ENCODE peak calls at places on chromosomes 11 and 22, in four cellular contexts. Q is pancreas, W is tibial artery, Z is thoracic aorta. E is an unnamed sample. For H3K9me3 and H3K4me1, the result is how much of the 10 kb centered on the place peaks cover.

GRCh38 chr11:123194308-123195181 is 503 bp downstream of the CLMP start:
- DNase-seq in Z (no peak), Q (peak), W (peak), E (no peak)

GRCh38 chr11:107785401-107785800 is 73.2 kb downstream of the SLC35F2 start:
- DNase-seq in W (no peak), Q (no peak), Z (no peak), E (no peak)

GRCh38 chr11:124817036-124817435 is 16.8 kb upstream of the MSANTD2 start:
- DNase-seq in Z (no peak), Q (no peak), W (no peak), E (no peak)

GRCh38 chr22:38924197-38924952 is 33.0 kb upstream of the APOBEC3A start:
- DNase-seq in Z (peak), W (peak), Q (peak), E (no peak)

GRCh38 chr11:123841189-123841588 is 35.0 kb upstream of the OR6M1 start:
- DNase-seq in Q (no peak), Z (no peak), W (no peak), E (no peak)

GRCh38 chr22:24950272-24950902 is 2.1 kb upstream of the KIAA1671 start:
- DNase-seq in W (no peak), Z (no peak), Q (no peak), E (no peak)

GRCh38 chr11:18934195-18934808 is 4.9 kb downstream of the MRGPRX1 start:
- DNase-seq in W (no peak), Z (no peak), Q (no peak), E (no peak)

GRCh38 chr11:111018571-111018970 is 227.0 kb upstream of the POU2AF2 start:
- DNase-seq in Z (no peak), Q (no peak), W (no peak), E (no peak)

GRCh38 chr11:105609341-105609781 is 512 bp upstream of the GRIA4 start:
- DNase-seq in W (no peak), Q (peak), Z (no peak), E (no peak)

GRCh38 chr22:18024276-18024939 is at the start of gene MICAL3:
- DNase-seq in Q (peak), Z (no peak), W (peak), E (peak)

GRCh38 chr11:116844722-116845121 is 7.3 kb upstream of the APOA1 start:
- DNase-seq in W (no peak), Q (no peak), Z (no peak), E (no peak)

GRCh38 chr11:15936011-15936410 is 420.3 kb downstream of the SOX6 start:
- DNase-seq in Z (no peak), W (no peak), Q (no peak), E (no peak)

GRCh38 chr11:122751298-122752070 is 86.8 kb upstream of the CRTAM start:
- DNase-seq in Z (no peak), W (no peak), Q (no peak), E (no peak)

GRCh38 chr11:121246769-121247035 is 45.9 kb upstream of the SC5D start:
- DNase-seq in Q (no peak), Z (no peak), W (no peak), E (no peak)

GRCh38 chr22:23772315-23773246 is at the start of gene MMP11:
- DNase-seq in Z (no peak), W (peak), Q (peak), E (peak)

GRCh38 chr22:17638182-17638431 is 450 bp upstream of the BCL2L13 start:
- DNase-seq in Q (no peak), Z (no peak), W (no peak), E (no peak)

GRCh38 chr11:32435511-32435946 is at the start of gene WT1:
- DNase-seq in Q (no peak), W (no peak), Z (no peak), E (no peak)

GRCh38 chr11:40841231-40841630 is 618.2 kb downstream of the LRRC4C start:
- DNase-seq in Q (no peak), Z (no peak), W (no peak), E (no peak)

GRCh38 chr11:4072668-4073285 is 21.8 kb upstream of the RRM1 start:
- DNase-seq in W (no peak), Z (no peak), Q (no peak), E (peak)

GRCh38 chr11:92580931-92581330 is 356.3 kb downstream of the FAT3 start:
- DNase-seq in W (no peak), Z (no peak), Q (no peak), E (no peak)

GRCh38 chr11:113096661-113097060 is 135.4 kb downstream of the NCAM1 start:
- DNase-seq in W (no peak), Q (no peak), Z (no peak), E (no peak)

GRCh38 chr11:1397146-1397861 is 7.6 kb downstream of the BRSK2 start:
- DNase-seq in W (no peak), Z (no peak), Q (no peak), E (no peak)

GRCh38 chr11:126793596-126793995 is 207.0 kb downstream of the KIRREL3 start:
- DNase-seq in Q (no peak), W (no peak), Z (no peak), E (no peak)

GRCh38 chr22:21038405-21038804 is 6.0 kb upstream of the SLC7A4 start:
- DNase-seq in W (no peak), Q (no peak), Z (no peak), E (no peak)

GRCh38 chr11:45171550-45171949 is 25.1 kb downstream of the PRDM11 start:
- DNase-seq in W (peak), Q (no peak), Z (no peak), E (no peak)

GRCh38 chr11:33064033-33064825 is 24.9 kb downstream of the TCP11L1 start:
- DNase-seq in W (no peak), Z (no peak), Q (no peak), E (no peak)

GRCh38 chr11:124108158-124108557 is 7.1 kb upstream of the VWA5A start:
- DNase-seq in W (no peak), Z (no peak), Q (no peak), E (no peak)

GRCh38 chr11:270451-271208 is 7.6 kb upstream of the NLRP6 start:
- DNase-seq in Z (no peak), W (peak), Q (no peak), E (no peak)

GRCh38 chr11:60680455-60681119 is 18.8 kb upstream of the MS4A8 start:
- DNase-seq in W (no peak), Q (no peak), Z (no peak), E (no peak)

GRCh38 chr11:117822031-117822521 is 2.5 kb downstream of the FXYD2 start:
- DNase-seq in Z (no peak), W (no peak), Q (peak), E (peak)

GRCh38 chr11:8002676-8003075 is 15.5 kb downstream of the EIF3F start:
- DNase-seq in W (no peak), Z (no peak), Q (no peak), E (no peak)

GRCh38 chr11:73248526-73249185 is 23.5 kb upstream of the P2RY6 start:
- DNase-seq in Q (no peak), W (peak), Z (no peak), E (no peak)

GRCh38 chr11:123628936-123629683 is 25.3 kb downstream of the SCN3B start:
- DNase-seq in Q (no peak), Z (no peak), W (no peak), E (no peak)

GRCh38 chr11:14449302-14449714 is 50.3 kb downstream of the COPB1 start:
- DNase-seq in Q (no peak), W (no peak), Z (no peak), E (no peak)

GRCh38 chr22:31144223-31144622 is 3.9 kb upstream of the PLA2G3 start:
- DNase-seq in Z (no peak), W (no peak), Q (no peak), E (no peak)

GRCh38 chr22:28016781-28017557 is 97.9 kb upstream of the PITPNB start:
- DNase-seq in Z (no peak), Q (peak), W (peak), E (no peak)

GRCh38 chr22:29480512-29481264 is 670 bp downstream of the NEFH start:
- DNase-seq in Z (no peak), Q (no peak), W (no peak), E (no peak)

GRCh38 chr22:29480262-29480511 is 169 bp downstream of the NEFH start:
- DNase-seq in Z (no peak), Q (no peak), W (no peak), E (no peak)

GRCh38 chr22:29477919-29478318 is 2.1 kb upstream of the NEFH start:
- DNase-seq in Q (no peak), Z (no peak), W (no peak), E (no peak)

GRCh38 chr22:29479417-29480261 is at the start of gene NEFH:
- DNase-seq in Z (no peak), Q (no peak), W (no peak), E (no peak)

DNA sequence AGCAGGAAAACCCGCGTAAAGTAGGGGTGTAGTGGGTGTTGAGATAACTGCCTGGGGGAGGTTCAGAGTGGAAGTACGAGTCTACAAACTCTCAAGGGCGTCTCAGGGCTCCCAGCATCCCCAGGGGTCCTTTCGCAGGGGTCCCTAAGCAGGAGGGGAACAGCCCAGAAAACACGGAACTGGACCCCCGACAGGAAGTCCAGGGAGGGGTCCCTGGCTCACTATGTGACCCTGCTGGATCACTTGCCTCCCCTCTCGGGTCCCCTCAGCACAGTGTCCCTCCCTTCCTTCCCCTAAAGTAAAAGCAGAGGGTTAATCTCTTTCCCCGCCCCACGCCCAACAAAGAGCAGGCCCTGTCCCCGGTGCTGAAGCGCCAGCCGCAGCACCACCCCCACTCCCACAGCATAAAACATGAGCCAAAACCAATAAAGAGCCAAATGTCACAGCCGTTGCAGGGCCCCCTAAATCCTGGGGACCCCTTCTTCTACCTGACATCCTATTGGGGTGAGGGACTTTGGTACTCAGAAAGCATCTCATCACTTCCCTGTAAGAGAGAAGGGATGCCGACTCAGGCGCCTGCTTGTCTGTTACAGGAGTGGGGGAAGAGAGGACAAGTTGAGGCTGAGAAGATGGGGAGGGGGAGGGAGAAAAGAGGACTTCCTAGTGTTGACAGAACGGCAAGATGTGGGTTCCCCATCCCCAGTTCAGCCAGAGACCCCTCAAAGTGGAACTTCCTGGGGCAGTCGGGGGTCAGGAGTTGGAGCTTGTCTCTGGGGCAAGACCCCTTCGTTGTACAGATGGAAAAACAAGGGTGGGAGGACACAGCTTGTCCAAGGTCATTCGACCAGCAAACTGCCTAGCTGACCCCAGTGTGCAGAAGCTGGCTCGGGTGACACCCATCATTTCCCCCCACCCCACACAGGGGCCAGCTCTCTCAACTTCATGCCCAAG is 1.4 kb upstream of the NEFH start:
- DNase-seq in W (no peak), Q (no peak), Z (no peak), E (no peak)
- H3K9me3 ChIP-seq in W (under half), Q (under half), Z (under half), E (under half)

GRCh38 chr22:40204331-40205116 is 26.8 kb downstream of the TNRC6B start:
- DNase-seq in Z (no peak), W (no peak), Q (no peak), E (no peak)
- H3K4me1 ChIP-seq in Z (under half), W (half or more), Q (under half), E (under half)

DNA sequence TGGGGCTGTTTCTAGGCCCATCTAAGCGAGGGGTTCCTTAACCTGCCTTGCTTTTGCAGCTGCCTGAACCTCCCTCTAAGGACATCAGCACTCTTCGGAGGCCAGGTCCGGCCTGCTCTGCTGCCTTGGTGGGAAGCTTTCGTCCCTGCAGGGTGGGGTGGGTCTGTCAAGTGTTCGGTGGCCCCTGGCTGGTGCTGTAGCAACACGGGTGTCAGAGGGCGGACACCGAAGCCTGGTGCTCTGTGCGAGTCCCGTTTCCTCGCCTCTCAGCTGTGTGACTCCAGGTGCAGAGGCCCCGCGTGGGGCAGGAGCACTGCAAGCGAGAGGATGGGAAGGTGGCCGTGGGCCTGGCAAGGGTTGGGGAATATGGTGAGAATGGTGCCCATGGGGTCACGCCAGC is 64.6 kb downstream of the CDKN1C start:
- DNase-seq in W (no peak), Q (peak), Z (no peak), E (no peak)
- H3K9me3 ChIP-seq in W (under half), Q (under half), Z (under half), E (under half)

DNA sequence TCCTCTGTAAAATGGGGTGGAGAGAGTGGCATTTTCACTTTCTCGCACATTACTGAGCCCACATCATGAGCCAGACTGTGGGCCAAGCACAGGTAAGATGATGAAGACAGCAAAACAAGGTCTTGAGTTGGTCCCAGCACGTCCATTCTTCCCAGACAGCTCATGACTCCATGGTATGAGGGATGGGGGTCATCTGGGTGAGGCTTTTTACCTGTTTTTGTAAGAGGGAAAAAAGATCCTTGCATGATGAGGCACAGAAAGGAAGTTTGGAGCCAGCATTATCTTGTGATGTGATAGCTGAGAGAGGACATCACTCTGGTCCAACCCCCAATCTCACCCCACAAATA is 12.8 kb downstream of the LRRC32 start:
- DNase-seq in Z (no peak), Q (no peak), W (peak), E (no peak)
- H3K4me1 ChIP-seq in Z (under half), Q (under half), W (half or more), E (under half)

DNA sequence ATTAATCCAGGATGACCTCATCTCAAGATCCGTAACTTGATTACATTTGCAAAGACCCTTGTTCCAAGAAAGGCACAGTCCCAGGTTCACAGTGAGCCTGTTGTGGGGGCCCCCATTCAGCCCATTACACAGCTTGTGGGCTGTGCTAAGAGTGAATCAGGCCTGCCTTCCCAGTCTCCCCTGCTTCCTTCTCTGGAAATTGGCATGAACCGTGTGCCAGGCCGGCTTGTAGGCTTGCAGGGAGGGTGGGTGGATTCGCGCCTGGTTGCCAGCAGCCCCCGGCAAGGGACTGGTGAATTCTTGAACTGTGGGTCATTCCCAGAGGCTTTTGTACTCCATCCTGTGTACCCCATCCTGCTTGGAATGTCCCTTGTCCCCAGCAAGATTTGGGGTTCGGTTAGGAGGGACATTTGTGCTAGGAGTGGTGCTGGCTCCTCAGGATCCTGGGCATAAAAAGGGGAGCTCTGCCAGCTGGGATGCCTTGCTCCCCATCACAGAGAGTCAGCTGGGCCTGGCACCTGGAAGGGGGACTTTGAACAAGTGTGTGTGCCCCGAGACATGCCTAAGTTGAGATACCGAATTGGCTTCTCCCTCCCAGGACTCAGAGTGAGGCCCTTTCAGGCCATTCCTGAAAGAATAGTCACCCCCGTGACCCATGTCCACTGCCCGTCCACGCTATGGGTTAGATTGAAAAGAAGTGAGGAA is 818.2 kb downstream of the BRD1 start:
- DNase-seq in Z (no peak), Q (no peak), W (no peak), E (no peak)
- H3K9me3 ChIP-seq in Z (under half), Q (under half), W (under half), E (under half)

DNA sequence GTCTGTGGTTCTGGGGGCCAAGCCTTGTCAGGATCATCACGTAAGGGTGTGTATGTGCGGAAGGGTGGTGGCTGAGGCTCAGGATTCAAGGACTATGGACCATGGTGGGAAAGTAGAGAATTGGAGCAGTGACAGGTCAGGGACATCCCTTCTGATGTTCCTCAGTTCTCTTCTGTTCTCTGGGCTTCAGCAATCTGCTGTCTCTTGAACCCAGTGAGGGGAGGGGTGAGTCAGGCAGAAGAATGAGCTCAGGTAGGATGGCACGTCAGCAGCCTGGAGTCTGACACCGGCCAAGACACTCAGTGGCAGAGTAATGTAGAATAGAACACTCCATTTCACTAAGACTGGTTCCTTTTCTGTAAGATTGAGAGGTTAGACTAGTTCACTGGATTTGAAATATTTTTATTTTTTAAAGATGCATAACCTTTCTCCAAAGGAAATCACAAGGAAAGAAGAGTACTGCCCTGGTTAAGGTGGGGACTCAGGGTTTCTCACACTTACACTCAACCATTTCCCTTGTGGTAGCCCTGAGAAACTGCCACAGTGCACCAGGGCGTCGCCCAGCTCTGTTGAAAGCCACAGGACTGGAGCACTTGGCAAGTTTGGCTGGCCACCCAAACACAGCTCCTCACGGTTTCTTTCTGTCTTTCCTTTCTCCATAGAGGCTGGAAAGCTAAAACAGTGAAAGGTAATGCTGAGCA is 23.2 kb upstream of the MICAL2 start:
- DNase-seq in Z (no peak), Q (no peak), W (peak), E (peak)
- H3K4me1 ChIP-seq in Z (under half), Q (under half), W (half or more), E (half or more)

DNA sequence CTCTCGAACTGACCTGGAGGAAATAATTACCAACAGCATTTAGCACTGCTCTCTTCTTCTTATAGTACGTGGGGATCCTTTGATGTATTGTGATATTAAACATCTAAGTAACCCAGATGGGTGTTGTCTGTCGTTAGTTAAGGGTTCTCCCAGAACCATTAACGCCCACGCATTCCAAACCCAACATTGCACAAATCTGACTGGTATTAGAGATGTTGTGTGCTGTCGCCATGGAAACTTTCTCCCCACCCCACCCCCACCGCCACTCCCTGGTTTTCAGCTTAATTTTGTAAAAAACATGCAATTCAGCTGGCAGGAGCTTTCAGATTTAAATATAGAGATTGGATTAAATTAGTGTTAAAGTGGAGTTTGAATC is 1495.2 kb downstream of the TBC1D22A start:
- DNase-seq in Q (no peak), W (peak), Z (no peak), E (no peak)
- H3K9me3 ChIP-seq in Q (under half), W (under half), Z (under half), E (under half)

DNA sequence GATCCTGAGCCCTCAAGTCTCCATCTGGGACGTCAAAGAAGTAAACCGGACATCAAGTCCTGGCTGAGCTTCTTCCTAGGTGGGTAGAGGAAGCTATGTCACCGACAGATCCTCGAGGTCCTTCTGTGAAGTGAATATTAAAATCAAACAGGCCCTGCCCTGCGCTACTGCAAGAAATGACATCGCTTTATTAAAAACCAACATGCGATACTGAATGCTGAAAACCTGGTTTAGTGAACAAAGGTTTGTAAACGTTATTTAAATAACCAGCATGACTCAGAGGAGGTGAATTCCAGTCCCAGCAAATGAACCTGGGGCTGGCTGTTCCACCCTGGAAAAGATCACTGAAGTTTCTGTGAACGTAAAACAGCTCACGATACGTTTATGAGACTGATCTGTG is 659 bp downstream of the RTCB start:
- DNase-seq in Q (no peak), Z (no peak), W (no peak), E (no peak)
- H3K4me1 ChIP-seq in Q (under half), Z (under half), W (under half), E (under half)

GRCh38 chr11:70630068-70630467 is 231.7 kb downstream of the CTTN start:
- DNase-seq in W (no peak), Q (no peak), Z (no peak), E (no peak)
- H3K9me3 ChIP-seq in W (under half), Q (under half), Z (under half), E (under half)